ENCODE peak calls at places on chromosomes 13 and 19, in nine cellular contexts. D is right lobe of liver, H is HCT116, J is esophagus squamous epithelium, C is IMR-90, Z is upper lobe of left lung, B is stomach, S is body of pancreas, N is tibial nerve. R is an unnamed sample.

GRCh38 chr13:112184851-112185371 is 118.0 kb downstream of the SOX1 start:
- DNase-seq in D (no peak), H (no peak), J (no peak), C (no peak), Z (no peak), B (no peak), S (no peak), N (no peak), R (no peak)

GRCh38 chr19:49423985-49424303 is 703 bp upstream of the PTH2 start:
- DNase-seq in D (no peak), H (no peak), J (no peak), C (no peak), Z (no peak), B (no peak), S (no peak), N (no peak), R (no peak)

GRCh38 chr19:50664204-50664603 is 15.0 kb downstream of the C19orf81 start:
- DNase-seq in D (no peak), H (no peak), J (no peak), C (no peak), Z (no peak), B (no peak), S (no peak), N (no peak), R (no peak)

GRCh38 chr13:109644956-109645355 is 141.4 kb downstream of the IRS2 start:
- DNase-seq in D (no peak), H (no peak), J (no peak), C (no peak), Z (no peak), B (no peak), S (no peak), N (no peak), R (no peak)

GRCh38 chr13:104593693-104594092 is 1527.5 kb upstream of the SLC10A2 start:
- DNase-seq in D (no peak), H (no peak), J (no peak), C (no peak), Z (no peak), B (no peak), S (no peak), N (no peak), R (no peak)

GRCh38 chr19:35226748-35227147 is 1.8 kb downstream of the FAM187B start:
- DNase-seq in D (no peak), H (no peak), J (no peak), C (no peak), Z (no peak), B (no peak), S (no peak), N (no peak), R (no peak)

GRCh38 chr13:77952737-77953136 is 34.1 kb upstream of the EDNRB start:
- DNase-seq in D (no peak), H (no peak), J (no peak), C (no peak), Z (no peak), B (no peak), S (no peak), N (no peak), R (no peak)

GRCh38 chr19:57947088-57947418 is 453 bp downstream of the ZNF256 start:
- DNase-seq in D (no peak), H (no peak), J (no peak), C (no peak), Z (no peak), B (no peak), S (no peak), N (no peak), R (peak; percentile 3)

GRCh38 chr19:39996218-39996810 is 546 bp upstream of the ZNF546 start:
- DNase-seq in D (no peak), H (peak; percentile 29), J (no peak), C (peak; percentile 70), Z (no peak), B (no peak), S (peak; percentile 21), N (no peak), R (peak; percentile 12)

GRCh38 chr19:28640506-28640905 is 572.4 kb downstream of the UQCRFS1 start:
- DNase-seq in D (no peak), H (no peak), J (no peak), C (no peak), Z (no peak), B (no peak), S (no peak), N (no peak), R (no peak)

GRCh38 chr13:97884707-97885468 is 68.6 kb upstream of the IPO5 start:
- DNase-seq in D (no peak), H (no peak), J (no peak), C (no peak), Z (peak; percentile 21), B (no peak), S (no peak), N (no peak), R (no peak)

GRCh38 chr13:25933520-25933919 is 118.3 kb downstream of the SHISA2 start:
- DNase-seq in D (no peak), H (no peak), J (no peak), C (no peak), Z (no peak), B (no peak), S (no peak), N (no peak), R (peak; percentile 4)

GRCh38 chr13:64538711-64539110 is 2691.4 kb downstream of the PCDH9 start:
- DNase-seq in D (no peak), H (no peak), J (no peak), C (peak; percentile 13), Z (no peak), B (no peak), S (no peak), N (no peak), R (no peak)

GRCh38 chr13:113105032-113105993 is at the start of gene F7:
- DNase-seq in D (peak; percentile 89), H (no peak), J (no peak), C (peak; percentile 45), Z (no peak), B (no peak), S (no peak), N (no peak), R (no peak)

GRCh38 chr19:19520989-19521388 is 5.0 kb downstream of the NDUFA13 start:
- DNase-seq in D (no peak), H (no peak), J (no peak), C (no peak), Z (no peak), B (no peak), S (no peak), N (no peak), R (no peak)

GRCh38 chr13:84896128-84896527 is 903.1 kb downstream of the SLITRK6 start:
- DNase-seq in D (no peak), H (peak; percentile 45), J (no peak), C (peak; percentile 61), Z (peak; percentile 18), B (no peak), S (peak; percentile 37), N (no peak), R (no peak)

GRCh38 chr13:29704648-29705047 is 109.2 kb upstream of the SLC7A1 start:
- DNase-seq in D (no peak), H (no peak), J (no peak), C (no peak), Z (no peak), B (no peak), S (no peak), N (no peak), R (peak; percentile 56)

GRCh38 chr19:16373079-16373478 is 48.5 kb downstream of the KLF2 start:
- DNase-seq in D (peak; percentile 35), H (no peak), J (no peak), C (no peak), Z (no peak), B (no peak), S (no peak), N (no peak), R (no peak)

GRCh38 chr13:111975539-111976473 is 91.1 kb upstream of the SOX1 start:
- DNase-seq in D (no peak), H (no peak), J (no peak), C (no peak), Z (peak; percentile 69), B (no peak), S (no peak), N (no peak), R (no peak)

GRCh38 chr19:16115309-16116039 is 3.8 kb downstream of the RAB8A start:
- DNase-seq in D (no peak), H (no peak), J (no peak), C (no peak), Z (no peak), B (no peak), S (no peak), N (no peak), R (no peak)

GRCh38 chr13:98405107-98405571 is 171.8 kb downstream of the STK24 start:
- DNase-seq in D (no peak), H (no peak), J (no peak), C (no peak), Z (no peak), B (no peak), S (no peak), N (no peak), R (peak; percentile 28)

GRCh38 chr19:55482128-55482961 is 2.6 kb upstream of the NAT14 start:
- DNase-seq in D (no peak), H (no peak), J (no peak), C (no peak), Z (peak; percentile 86), B (no peak), S (no peak), N (no peak), R (no peak)
- TF ChIP-seq POLR2A in D (no peak), H (no peak), J (no peak), C (no peak), Z (no peak), B (no peak), S (no peak), N (no peak), R (no peak)

GRCh38 chr19:45887311-45887710 is 1.4 kb upstream of the IRF2BP1 start:
- DNase-seq in D (no peak), H (no peak), J (no peak), C (no peak), Z (no peak), B (no peak), S (no peak), N (no peak), R (no peak)
- H3K27me3 ChIP-seq in D (no peaks in the 10 kb centered on the region), H (no peaks in the 10 kb centered on the region), J (no peaks in the 10 kb centered on the region), C (no peaks in the 10 kb centered on the region), Z (no peaks in the 10 kb centered on the region), B (no peaks in the 10 kb centered on the region), S (no peaks in the 10 kb centered on the region), N (no peaks in the 10 kb centered on the region), R (no peaks in the 10 kb centered on the region)

GRCh38 chr19:7767487-7767886 is 4.4 kb downstream of the CLEC4M start:
- DNase-seq in D (no peak), H (no peak), J (no peak), C (no peak), Z (no peak), B (no peak), S (no peak), N (no peak), R (no peak)
- H3K4me3 ChIP-seq in D (no peak overlapping the region), H (no peak overlapping the region), J (no peak overlapping the region), C (no peak overlapping the region), Z (no peak overlapping the region), B (no peak overlapping the region), S (no peak overlapping the region), N (no peak overlapping the region), R (no peak overlapping the region)

DNA sequence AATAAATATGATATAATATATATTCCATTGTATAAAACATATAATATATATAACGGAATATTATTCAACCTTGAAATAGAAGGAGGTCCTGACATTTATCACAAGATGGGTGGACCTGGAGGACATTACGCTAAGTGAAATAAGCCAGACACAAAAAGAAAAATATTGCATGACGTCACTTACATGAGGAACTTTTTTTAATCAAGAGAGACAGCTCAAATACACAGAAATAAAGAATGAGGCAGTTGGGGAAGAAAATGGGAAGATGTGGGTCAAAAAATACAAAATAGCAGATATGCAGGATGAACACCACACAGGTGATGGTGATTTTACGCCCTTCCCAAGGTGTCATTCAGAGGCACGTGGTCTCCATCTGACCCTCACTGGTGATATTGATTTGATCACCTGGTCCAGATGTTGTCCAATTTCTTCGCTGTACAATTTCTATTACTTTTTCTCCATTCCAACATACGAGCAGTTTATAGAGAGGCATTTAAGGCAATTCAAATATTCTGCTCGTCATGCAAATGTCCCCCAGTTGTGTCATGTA is 513 bp upstream of the ZNF317 start:
- DNase-seq in D (no peak), H (no peak), J (no peak), C (no peak), Z (no peak), B (no peak), S (no peak), N (no peak), R (no peak)
- TF ChIP-seq POLR2A in D (no peak), H (no peak), J (no peak), C (no peak), Z (no peak), B (no peak), S (no peak), N (no peak), R (no peak)

R was measured in thyroid gland.